ENCODE peak calls at places on chromosomes 7 and 10, in eight cellular contexts. D is astrocyte, R is pancreas, Y is brain microvascular endothelial cell, F is adrenal gland, B is left lung, T is WERI-Rb-1, I is keratinocyte. N is an unnamed sample.

GRCh38 chr10:119207713-119208552 is 562 bp downstream of the GRK5 start:
- DNase-seq in D (peak; percentile 51), R (peak; percentile 45), Y (peak; percentile 56), F (peak; percentile 48), B (peak; percentile 88), T (peak; percentile 35), I (no peak), N (peak; percentile 19)

GRCh38 chr7:18109762-18110161 is 82.1 kb upstream of the PRPS1L1 start:
- DNase-seq in D (peak; percentile 81), R (no peak), Y (no peak), F (no peak), B (no peak), T (no peak), I (no peak), N (no peak)

GRCh38 chr7:6027806-6028365 is 3.3 kb upstream of the ANKRD61 start:
- DNase-seq in D (no peak), R (no peak), Y (no peak), F (no peak), B (no peak), T (no peak), I (no peak), N (no peak)

GRCh38 chr10:30018512-30018911 is 40.9 kb downstream of the JCAD start:
- DNase-seq in D (no peak), R (no peak), Y (no peak), F (no peak), B (no peak), T (no peak), I (no peak), N (no peak)

GRCh38 chr7:80087051-80087767 is 47.4 kb upstream of the GNAI1 start:
- DNase-seq in D (peak; percentile 93), R (no peak), Y (peak; percentile 65), F (no peak), B (no peak), T (no peak), I (no peak), N (no peak)

GRCh38 chr7:124764847-124765400 is 668 bp downstream of the GPR37 start:
- DNase-seq in D (no peak), R (peak; percentile 31), Y (no peak), F (no peak), B (peak; percentile 75), T (peak; percentile 34), I (no peak), N (no peak)

GRCh38 chr7:149773446-149774236 is at the start of gene ZNF467:
- DNase-seq in D (no peak), R (peak; percentile 81), Y (no peak), F (peak; percentile 76), B (peak; percentile 93), T (peak; percentile 67), I (no peak), N (peak; percentile 59)

GRCh38 chr7:5177060-5177459 is 13.0 kb upstream of the WIPI2 start:
- DNase-seq in D (peak; percentile 78), R (peak; percentile 93), Y (peak; percentile 78), F (peak; percentile 86), B (peak; percentile 80), T (peak; percentile 97), I (no peak), N (no peak)

GRCh38 chr7:157853789-157854065 is 516.9 kb downstream of the DNAJB6 start:
- DNase-seq in D (no peak), R (no peak), Y (no peak), F (no peak), B (no peak), T (no peak), I (no peak), N (no peak)

GRCh38 chr7:159096736-159097581 is 47.7 kb downstream of the VIPR2 start:
- DNase-seq in D (no peak), R (peak; percentile 7), Y (no peak), F (peak; percentile 10), B (peak; percentile 71), T (peak; percentile 3), I (no peak), N (no peak)

GRCh38 chr10:18542832-18543231 is 108.6 kb downstream of the NSUN6 start:
- DNase-seq in D (peak; percentile 69), R (no peak), Y (peak; percentile 1), F (no peak), B (no peak), T (no peak), I (no peak), N (no peak)

GRCh38 chr10:114638874-114639625 is 19.0 kb downstream of the ABLIM1 start:
- DNase-seq in D (peak; percentile 99), R (no peak), Y (peak; percentile 92), F (no peak), B (no peak), T (no peak), I (no peak), N (no peak)

GRCh38 chr7:82443044-82443800 is at the start of gene CACNA2D1:
- DNase-seq in D (no peak), R (no peak), Y (no peak), F (peak; percentile 50), B (peak; percentile 84), T (no peak), I (no peak), N (no peak)

GRCh38 chr10:88557246-88557645 is 25.9 kb downstream of the RNLS start:
- DNase-seq in D (no peak), R (no peak), Y (no peak), F (no peak), B (no peak), T (no peak), I (no peak), N (no peak)

GRCh38 chr7:117818241-117818640 is 55.0 kb downstream of the CTTNBP2 start:
- DNase-seq in D (no peak), R (no peak), Y (peak; percentile 81), F (no peak), B (no peak), T (no peak), I (no peak), N (no peak)

GRCh38 chr7:80921130-80921529 is 2.3 kb upstream of the SEMA3C start:
- DNase-seq in D (peak; percentile 44), R (no peak), Y (no peak), F (no peak), B (no peak), T (no peak), I (no peak), N (no peak)

DNA sequence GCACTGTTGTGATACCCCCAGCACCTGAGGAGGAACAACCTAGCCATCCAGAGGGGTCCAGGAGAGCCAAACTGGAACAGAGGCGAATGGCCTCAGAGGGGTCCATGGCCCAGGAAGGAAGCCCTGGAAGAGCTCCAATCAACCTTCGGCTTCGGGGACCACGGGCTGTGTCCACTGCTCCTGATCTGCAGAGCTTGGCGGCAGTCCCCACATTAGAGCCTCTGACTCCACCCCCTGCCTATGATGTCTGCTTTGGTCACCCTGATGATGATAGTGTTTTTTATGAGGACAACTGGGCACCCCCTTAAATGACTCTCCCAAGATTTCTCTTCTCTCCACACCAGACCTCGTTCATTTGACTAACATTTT is 1.6 kb upstream of the CASP2 start:
- DNase-seq in D (no peak), R (no peak), Y (no peak), F (no peak), B (no peak), T (no peak), I (no peak), N (no peak)
- H3K27ac ChIP-seq in D (no peak overlapping the region), R (peak overlapping the region; percentile 79), Y (no peak overlapping the region), F (no peak overlapping the region), B (no peak overlapping the region), T (no peak overlapping the region), I (no peak overlapping the region), N (no peak overlapping the region)

GRCh38 chr7:133310232-133310852 is 57.5 kb downstream of the EXOC4 start:
- DNase-seq in D (no peak), R (peak; percentile 64), Y (peak; percentile 69), F (peak; percentile 19), B (no peak), T (no peak), I (no peak), N (no peak)

GRCh38 chr7:133309333-133309732 is 56.5 kb downstream of the EXOC4 start:
- DNase-seq in D (no peak), R (no peak), Y (no peak), F (no peak), B (no peak), T (no peak), I (no peak), N (no peak)

GRCh38 chr7:133315332-133316040 is 62.6 kb downstream of the EXOC4 start:
- DNase-seq in D (peak; percentile 75), R (no peak), Y (no peak), F (no peak), B (no peak), T (no peak), I (no peak), N (no peak)

GRCh38 chr7:133313575-133313974 is 60.7 kb downstream of the EXOC4 start:
- DNase-seq in D (no peak), R (no peak), Y (no peak), F (no peak), B (no peak), T (no peak), I (no peak), N (no peak)

GRCh38 chr7:133314084-133314483 is 61.2 kb downstream of the EXOC4 start:
- DNase-seq in D (no peak), R (no peak), Y (no peak), F (no peak), B (no peak), T (no peak), I (no peak), N (no peak)
- TF ChIP-seq CTCF in D (no peak), R (no peak), Y (no peak), F (no peak), B (no peak), T (no peak), I (no peak), N (no peak)

DNA sequence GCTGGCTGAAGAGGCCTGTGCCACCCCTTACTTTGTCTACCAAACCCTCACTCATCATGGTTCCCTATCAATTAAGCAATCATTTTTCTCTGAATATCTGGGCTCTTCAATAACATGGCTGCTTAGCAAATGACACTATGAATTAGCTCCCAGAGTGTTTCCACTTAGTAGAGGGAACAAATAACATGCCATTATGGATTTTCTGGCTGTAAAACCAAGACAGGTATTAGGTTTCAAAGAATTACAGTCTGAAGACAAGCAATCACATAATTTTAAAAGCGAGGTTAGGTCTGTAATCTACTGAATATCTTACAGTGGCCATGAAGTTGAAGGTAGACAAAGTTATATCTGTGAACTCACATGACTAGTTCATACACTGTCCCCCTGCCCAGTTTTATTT is 220.8 kb upstream of the PHYHIPL start:
- DNase-seq in D (no peak), R (no peak), Y (no peak), F (no peak), B (no peak), T (no peak), I (no peak), N (no peak)
- H3K27ac ChIP-seq in D (no peak overlapping the region), R (no peak overlapping the region), Y (no peak overlapping the region), F (no peak overlapping the region), B (no peak overlapping the region), T (no peak overlapping the region), I (no peak overlapping the region), N (no peak overlapping the region)

DNA sequence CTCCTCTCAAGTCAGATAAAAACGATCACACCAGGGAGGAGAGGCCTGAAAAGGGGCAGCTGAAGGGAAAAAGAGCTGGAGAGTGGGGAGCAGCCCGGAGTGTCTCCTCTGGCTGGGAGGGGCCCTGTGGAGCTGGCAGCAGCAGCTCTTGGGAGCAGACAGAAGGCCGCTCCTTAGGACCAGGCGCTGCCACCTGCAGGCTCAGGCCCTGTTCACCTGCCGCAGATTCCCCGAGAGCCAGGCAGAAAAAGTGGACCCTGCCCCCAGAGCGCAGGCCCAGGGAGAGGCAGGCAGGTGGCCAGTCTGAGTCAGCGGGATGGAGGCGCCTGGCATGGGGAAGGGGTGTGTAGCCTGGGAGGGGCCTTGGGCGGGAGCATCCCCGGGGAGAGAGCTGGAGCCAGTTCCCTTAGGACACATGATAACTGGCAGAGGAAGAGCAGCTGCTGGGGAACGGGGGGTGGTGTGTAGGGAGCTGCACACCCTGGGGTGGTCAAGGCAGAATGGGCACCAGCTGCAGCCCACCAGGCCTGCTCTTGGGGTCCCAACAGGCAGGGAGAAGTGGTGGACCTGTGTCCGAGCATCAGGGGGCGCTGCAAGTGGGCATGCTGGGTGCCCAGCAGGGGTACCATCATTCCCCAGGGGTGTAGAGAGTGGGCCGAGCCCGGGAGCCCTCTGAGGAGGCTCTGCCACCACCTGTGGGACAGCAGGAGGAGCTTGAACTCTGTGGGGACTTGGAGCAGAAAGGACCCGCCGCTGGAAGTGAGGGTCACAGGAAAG is 177.2 kb upstream of the RHEB start:
- DNase-seq in D (no peak), R (no peak), Y (no peak), F (no peak), B (peak; percentile 53), T (peak; percentile 37), I (peak; percentile 28), N (no peak)
- TF ChIP-seq CTCF in D (no peak), R (no peak), Y (no peak), F (no peak), B (no peak), T (peak; percentile 48), I (no peak), N (no peak)

N was measured in CD4-positive, alpha-beta T cell.